ENCODE peak calls at places on chromosome 22, in seven cellular contexts. Y is GM12878, S is H1, G is GM12891, Q is K562, E is SK-N-SH, L is HepG2. P is an unnamed sample.
A peak's percentile ranks its signal among the peaks of the same experiment; 100 is the strongest.

GRCh38 chr22:40196628-40197027 is 18.9 kb downstream of the TNRC6B start:
- DNase-seq in Y (peak; percentile 48), S (no peak), G (no peak), Q (no peak), E (no peak), L (no peak), P (peak; percentile 29)

GRCh38 chr22:35230839-35231584 is 26.3 kb upstream of the HMGXB4 start:
- DNase-seq in Y (no peak), S (no peak), G (no peak), Q (peak; percentile 18), E (peak; percentile 7), L (peak; percentile 51), P (no peak)

GRCh38 chr22:22085702-22086500 is 103.3 kb upstream of the TOP3B start:
- DNase-seq in Y (no peak), S (no peak), G (no peak), Q (no peak), E (peak; percentile 44), L (no peak), P (no peak)

GRCh38 chr22:42885446-42885845 is 28.4 kb upstream of the ARFGAP3 start:
- DNase-seq in Y (no peak), S (no peak), G (no peak), Q (no peak), E (no peak), L (no peak), P (no peak)

GRCh38 chr22:39144101-39144815 is 8.2 kb downstream of the CBX7 start:
- DNase-seq in Y (peak; percentile 56), S (no peak), G (peak; percentile 67), Q (no peak), E (no peak), L (no peak), P (peak; percentile 66)

GRCh38 chr22:32585737-32586136 is 111.1 kb downstream of the FBXO7 start:
- DNase-seq in Y (no peak), S (no peak), G (no peak), Q (no peak), E (no peak), L (no peak), P (no peak)

GRCh38 chr22:39707816-39708215 is 137.3 kb downstream of the CACNA1I start:
- DNase-seq in Y (no peak), S (no peak), G (no peak), Q (no peak), E (no peak), L (no peak), P (no peak)

GRCh38 chr22:35777335-35777975 is 59.8 kb downstream of the APOL5 start:
- DNase-seq in Y (no peak), S (no peak), G (no peak), Q (no peak), E (no peak), L (no peak), P (no peak)

GRCh38 chr22:21661991-21662390 is 3.8 kb upstream of the PPIL2 start:
- DNase-seq in Y (no peak), S (no peak), G (no peak), Q (no peak), E (no peak), L (no peak), P (no peak)

GRCh38 chr22:17990167-17990566 is 34.2 kb downstream of the MICAL3 start:
- DNase-seq in Y (no peak), S (no peak), G (no peak), Q (no peak), E (no peak), L (no peak), P (no peak)

GRCh38 chr22:30890689-30891442 is 77.7 kb downstream of the MORC2 start:
- DNase-seq in Y (no peak), S (peak; percentile 82), G (peak; percentile 78), Q (peak; percentile 41), E (peak; percentile 79), L (no peak), P (peak; percentile 73)

GRCh38 chr22:34055525-34056200 is 135.4 kb upstream of the LARGE1 start:
- DNase-seq in Y (no peak), S (peak; percentile 87), G (no peak), Q (peak; percentile 34), E (peak; percentile 32), L (peak; percentile 62), P (no peak)

GRCh38 chr22:24430431-24431308 is 3.3 kb downstream of the ADORA2A start:
- DNase-seq in Y (no peak), S (no peak), G (no peak), Q (no peak), E (no peak), L (no peak), P (no peak)

GRCh38 chr22:28425211-28425610 is 254.4 kb downstream of the TTC28 start:
- DNase-seq in Y (no peak), S (no peak), G (no peak), Q (no peak), E (no peak), L (no peak), P (no peak)

GRCh38 chr22:42433754-42434153 is 1.6 kb upstream of the NFAM1 start:
- DNase-seq in Y (no peak), S (no peak), G (no peak), Q (no peak), E (no peak), L (no peak), P (no peak)

DNA sequence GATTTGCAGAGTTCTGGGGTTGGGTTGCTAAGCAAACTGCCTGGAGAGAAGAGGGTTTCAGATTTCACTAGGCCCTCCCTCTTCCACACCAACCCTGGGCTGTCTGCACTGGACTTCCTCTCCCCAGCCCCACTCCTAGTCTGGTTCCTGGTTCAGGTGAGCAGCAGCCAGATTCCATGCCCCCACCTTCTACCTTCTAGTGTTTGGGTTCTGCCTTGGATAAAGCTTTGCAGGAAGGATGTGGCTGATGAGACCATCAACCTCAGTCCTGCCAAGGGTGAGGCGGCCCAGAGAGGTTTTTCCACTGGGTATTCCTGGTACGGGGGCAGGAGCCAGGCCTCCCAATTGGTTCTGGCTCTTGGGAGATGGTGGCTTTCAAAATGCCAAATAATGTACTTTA is 68.3 kb downstream of the BCR start:
- DNase-seq in Y (no peak), S (no peak), G (no peak), Q (peak; percentile 79), E (no peak), L (peak; percentile 53), P (no peak)
- TF ChIP-seq TAF1 in Y (no peak), S (no peak), G (no peak), Q (no peak), E (no peak), L (no peak), P (peak; percentile 23)

DNA sequence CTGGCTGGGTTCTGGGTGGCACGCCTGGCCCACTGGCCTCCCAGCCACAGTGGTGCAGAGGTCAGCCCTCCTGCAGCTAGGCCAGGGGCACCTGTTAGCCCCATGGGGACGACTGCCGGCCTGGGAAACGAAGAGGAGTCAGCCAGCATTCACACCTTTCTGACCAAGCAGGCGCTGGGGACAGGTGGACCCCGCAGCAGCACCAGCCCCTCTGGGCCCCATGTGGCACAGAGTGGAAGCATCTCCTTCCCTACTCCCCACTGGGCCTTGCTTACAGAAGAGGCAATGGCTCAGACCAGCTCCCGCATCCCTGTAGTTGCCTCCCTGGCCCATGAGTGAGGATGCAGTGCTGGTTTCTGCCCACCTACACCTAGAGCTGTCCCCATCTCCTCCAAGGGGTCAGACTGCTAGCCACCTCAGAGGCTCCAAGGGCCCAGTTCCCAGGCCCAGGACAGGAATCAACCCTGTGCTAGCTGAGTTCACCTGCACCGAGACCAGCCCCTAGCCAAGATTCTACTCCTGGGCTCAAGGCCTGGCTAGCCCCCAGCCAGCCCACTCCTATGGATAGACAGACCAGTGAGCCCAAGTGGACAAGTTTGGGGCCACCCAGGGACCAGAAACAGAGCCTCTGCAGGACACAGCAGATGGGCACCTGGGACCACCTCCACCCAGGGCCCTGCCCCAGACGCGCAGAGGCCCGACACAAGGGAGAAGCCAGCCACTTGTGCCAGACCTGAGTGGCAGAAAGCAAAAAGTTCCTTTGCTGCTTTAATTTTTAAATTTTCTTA is 27.7 kb upstream of the TXNRD2 start:
- DNase-seq in Y (no peak), S (no peak), G (no peak), Q (no peak), E (no peak), L (no peak), P (no peak)
- TF ChIP-seq POLR2AphosphoS5 in Y (no peak), S (no peak), G (no peak), Q (peak; percentile 13), E (peak; percentile 35), L (no peak), P (no peak)

GRCh38 chr22:29693151-29693550 is 26.7 kb upstream of the CABP7 start:
- DNase-seq in Y (no peak), S (no peak), G (no peak), Q (no peak), E (no peak), L (no peak), P (no peak)

GRCh38 chr22:29695129-29695926 is 24.5 kb upstream of the CABP7 start:
- DNase-seq in Y (no peak), S (no peak), G (no peak), Q (no peak), E (peak; percentile 86), L (no peak), P (no peak)

GRCh38 chr22:29691636-29692326 is 28.0 kb upstream of the CABP7 start:
- DNase-seq in Y (no peak), S (no peak), G (no peak), Q (no peak), E (no peak), L (no peak), P (no peak)

GRCh38 chr22:29692327-29692640 is 27.5 kb upstream of the CABP7 start:
- DNase-seq in Y (no peak), S (no peak), G (no peak), Q (no peak), E (no peak), L (no peak), P (no peak)

GRCh38 chr22:29693671-29694070 is 26.1 kb upstream of the CABP7 start:
- DNase-seq in Y (no peak), S (no peak), G (no peak), Q (no peak), E (no peak), L (no peak), P (no peak)
- TF ChIP-seq TAF1 in Y (no peak), S (no peak), G (no peak), Q (no peak), E (no peak), L (no peak), P (no peak)

GRCh38 chr22:41286639-41287091 is 678 bp upstream of the RANGAP1 start:
- DNase-seq in Y (peak; percentile 39), S (no peak), G (no peak), Q (no peak), E (peak; percentile 26), L (peak; percentile 60), P (no peak)

GRCh38 chr22:41288245-41288946 is 2.4 kb upstream of the RANGAP1 start:
- DNase-seq in Y (no peak), S (no peak), G (no peak), Q (no peak), E (no peak), L (peak; percentile 92), P (no peak)

GRCh38 chr22:41284465-41284864 is 1.5 kb downstream of the RANGAP1 start:
- DNase-seq in Y (no peak), S (no peak), G (no peak), Q (no peak), E (no peak), L (no peak), P (no peak)

GRCh38 chr22:41285820-41286638 is at the start of gene RANGAP1:
- DNase-seq in Y (peak; percentile 98), S (peak; percentile 95), G (peak; percentile 96), Q (peak; percentile 90), E (peak; percentile 89), L (peak; percentile 97), P (peak; percentile 97)

DNA sequence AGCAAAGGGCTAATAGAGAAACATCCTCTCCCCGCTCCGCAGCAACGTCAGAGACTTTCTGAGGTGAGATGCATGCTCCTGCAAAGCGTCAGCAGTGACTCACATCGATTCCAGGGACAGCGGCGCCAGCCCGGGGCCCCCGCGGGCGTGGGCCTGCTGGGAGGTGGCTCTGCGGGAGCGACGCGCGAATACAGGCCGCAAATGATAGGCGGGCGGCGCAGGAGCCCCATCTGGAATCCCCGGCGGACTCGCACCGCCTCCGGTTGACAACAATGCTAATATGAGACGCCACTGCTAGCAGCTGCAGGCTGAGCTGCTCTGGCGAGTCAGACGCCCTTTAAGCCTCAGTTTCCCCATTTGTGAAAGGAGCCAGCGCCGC is 557 bp downstream of the RANGAP1 start:
- DNase-seq in Y (no peak), S (peak; percentile 49), G (peak; percentile 69), Q (peak; percentile 69), E (peak; percentile 64), L (peak; percentile 56), P (peak; percentile 62)
- TF ChIP-seq POLR2AphosphoS5 in Y (peak; percentile 68), S (no peak), G (peak; percentile 44), Q (no peak), E (peak; percentile 22), L (no peak), P (peak; percentile 74)